ENCODE peak calls at places on chromosome 11, in eight cellular contexts. One of them, this sample, is unnamed. For H3K4me1, the result is how much of the 10 kb centered on the place peaks cover.

GRCh38 chr11:645536-645935 is 8.5 kb downstream of the DRD4 start:
- DNase-seq in stomach: no peak
- DNase-seq in psoas muscle: no peak
- DNase-seq in GM23338: no peak
- DNase-seq in ovary: no peak
- DNase-seq in OCI-LY7: no peak
- DNase-seq in thoracic aorta: no peak
- DNase-seq in CD8-positive, alpha-beta T cell: no peak
- DNase-seq in this sample: peak

GRCh38 chr11:19345848-19346681 is 105.3 kb upstream of the E2F8 start:
- DNase-seq in stomach: peak
- DNase-seq in psoas muscle: peak
- DNase-seq in GM23338: peak
- DNase-seq in ovary: no peak
- DNase-seq in OCI-LY7: peak
- DNase-seq in thoracic aorta: no peak
- DNase-seq in CD8-positive, alpha-beta T cell: no peak
- DNase-seq in this sample: no peak

GRCh38 chr11:93484716-93485115 is 58.5 kb downstream of the SMCO4 start:
- DNase-seq in stomach: no peak
- DNase-seq in psoas muscle: no peak
- DNase-seq in GM23338: no peak
- DNase-seq in ovary: no peak
- DNase-seq in OCI-LY7: no peak
- DNase-seq in thoracic aorta: no peak
- DNase-seq in CD8-positive, alpha-beta T cell: no peak
- DNase-seq in this sample: no peak

GRCh38 chr11:9815486-9816136 is 151.7 kb downstream of the SWAP70 start:
- DNase-seq in stomach: no peak
- DNase-seq in psoas muscle: no peak
- DNase-seq in GM23338: no peak
- DNase-seq in ovary: no peak
- DNase-seq in OCI-LY7: no peak
- DNase-seq in thoracic aorta: no peak
- DNase-seq in CD8-positive, alpha-beta T cell: no peak
- DNase-seq in this sample: no peak

GRCh38 chr11:69089258-69089657 is 40.5 kb downstream of the TPCN2 start:
- DNase-seq in stomach: peak
- DNase-seq in psoas muscle: peak
- DNase-seq in GM23338: no peak
- DNase-seq in ovary: no peak
- DNase-seq in OCI-LY7: no peak
- DNase-seq in thoracic aorta: no peak
- DNase-seq in CD8-positive, alpha-beta T cell: no peak
- DNase-seq in this sample: no peak

GRCh38 chr11:120183701-120184141 is 27.1 kb upstream of the OAF start:
- DNase-seq in stomach: peak
- DNase-seq in psoas muscle: peak
- DNase-seq in GM23338: no peak
- DNase-seq in ovary: no peak
- DNase-seq in OCI-LY7: no peak
- DNase-seq in thoracic aorta: no peak
- DNase-seq in CD8-positive, alpha-beta T cell: no peak
- DNase-seq in this sample: no peak

GRCh38 chr11:27370374-27370773 is 7.4 kb upstream of the CCDC34 start:
- DNase-seq in stomach: no peak
- DNase-seq in psoas muscle: no peak
- DNase-seq in GM23338: peak
- DNase-seq in ovary: no peak
- DNase-seq in OCI-LY7: no peak
- DNase-seq in thoracic aorta: no peak
- DNase-seq in CD8-positive, alpha-beta T cell: no peak
- DNase-seq in this sample: no peak

GRCh38 chr11:14422052-14422813 is 63.2 kb upstream of the RRAS2 start:
- DNase-seq in stomach: peak
- DNase-seq in psoas muscle: peak
- DNase-seq in GM23338: peak
- DNase-seq in ovary: peak
- DNase-seq in OCI-LY7: no peak
- DNase-seq in thoracic aorta: peak
- DNase-seq in CD8-positive, alpha-beta T cell: no peak
- DNase-seq in this sample: peak

GRCh38 chr11:116166788-116167465 is 605.9 kb downstream of the BUD13 start:
- DNase-seq in stomach: no peak
- DNase-seq in psoas muscle: no peak
- DNase-seq in GM23338: no peak
- DNase-seq in ovary: no peak
- DNase-seq in OCI-LY7: no peak
- DNase-seq in thoracic aorta: no peak
- DNase-seq in CD8-positive, alpha-beta T cell: no peak
- DNase-seq in this sample: no peak

GRCh38 chr11:125257185-125257584 is 92.6 kb downstream of the PKNOX2 start:
- DNase-seq in stomach: no peak
- DNase-seq in psoas muscle: no peak
- DNase-seq in GM23338: peak
- DNase-seq in ovary: no peak
- DNase-seq in OCI-LY7: no peak
- DNase-seq in thoracic aorta: no peak
- DNase-seq in CD8-positive, alpha-beta T cell: no peak
- DNase-seq in this sample: no peak

GRCh38 chr11:64097468-64098317 is 62.0 kb downstream of the FLRT1 start:
- DNase-seq in stomach: no peak
- DNase-seq in psoas muscle: no peak
- DNase-seq in GM23338: no peak
- DNase-seq in ovary: no peak
- DNase-seq in OCI-LY7: no peak
- DNase-seq in thoracic aorta: no peak
- DNase-seq in CD8-positive, alpha-beta T cell: no peak
- DNase-seq in this sample: no peak

GRCh38 chr11:64100345-64100744 is 64.6 kb downstream of the FLRT1 start:
- DNase-seq in stomach: no peak
- DNase-seq in psoas muscle: no peak
- DNase-seq in GM23338: peak
- DNase-seq in ovary: no peak
- DNase-seq in OCI-LY7: peak
- DNase-seq in thoracic aorta: no peak
- DNase-seq in CD8-positive, alpha-beta T cell: no peak
- DNase-seq in this sample: no peak

GRCh38 chr11:64096835-64097234 is 61.1 kb downstream of the FLRT1 start:
- DNase-seq in stomach: no peak
- DNase-seq in psoas muscle: no peak
- DNase-seq in GM23338: no peak
- DNase-seq in ovary: no peak
- DNase-seq in OCI-LY7: no peak
- DNase-seq in thoracic aorta: no peak
- DNase-seq in CD8-positive, alpha-beta T cell: no peak
- DNase-seq in this sample: peak

GRCh38 chr11:64099436-64099835 is 63.7 kb downstream of the FLRT1 start:
- DNase-seq in stomach: no peak
- DNase-seq in psoas muscle: no peak
- DNase-seq in GM23338: no peak
- DNase-seq in ovary: no peak
- DNase-seq in OCI-LY7: no peak
- DNase-seq in thoracic aorta: no peak
- DNase-seq in CD8-positive, alpha-beta T cell: no peak
- DNase-seq in this sample: no peak

GRCh38 chr11:64098318-64098831 is 62.6 kb downstream of the FLRT1 start:
- DNase-seq in stomach: no peak
- DNase-seq in psoas muscle: no peak
- DNase-seq in GM23338: no peak
- DNase-seq in ovary: no peak
- DNase-seq in OCI-LY7: no peak
- DNase-seq in thoracic aorta: no peak
- DNase-seq in CD8-positive, alpha-beta T cell: no peak
- DNase-seq in this sample: no peak
- H3K4me1 ChIP-seq in stomach: under half
- H3K4me1 ChIP-seq in psoas muscle: half or more
- H3K4me1 ChIP-seq in GM23338: under half
- H3K4me1 ChIP-seq in ovary: under half
- H3K4me1 ChIP-seq in OCI-LY7: under half
- H3K4me1 ChIP-seq in thoracic aorta: under half
- H3K4me1 ChIP-seq in CD8-positive, alpha-beta T cell: under half
- H3K4me1 ChIP-seq in this sample: under half

GRCh38 chr11:76689861-76690260 is 19.3 kb upstream of the LRRC32 start:
- DNase-seq in stomach: no peak
- DNase-seq in psoas muscle: no peak
- DNase-seq in GM23338: no peak
- DNase-seq in ovary: no peak
- DNase-seq in OCI-LY7: no peak
- DNase-seq in thoracic aorta: no peak
- DNase-seq in CD8-positive, alpha-beta T cell: no peak
- DNase-seq in this sample: no peak
- TF ChIP-seq CTCF in stomach: no peak
- TF ChIP-seq CTCF in psoas muscle: no peak
- TF ChIP-seq CTCF in GM23338: no peak
- TF ChIP-seq CTCF in ovary: no peak
- TF ChIP-seq CTCF in OCI-LY7: no peak
- TF ChIP-seq CTCF in thoracic aorta: no peak
- TF ChIP-seq CTCF in CD8-positive, alpha-beta T cell: no peak
- TF ChIP-seq CTCF in this sample: no peak

DNA sequence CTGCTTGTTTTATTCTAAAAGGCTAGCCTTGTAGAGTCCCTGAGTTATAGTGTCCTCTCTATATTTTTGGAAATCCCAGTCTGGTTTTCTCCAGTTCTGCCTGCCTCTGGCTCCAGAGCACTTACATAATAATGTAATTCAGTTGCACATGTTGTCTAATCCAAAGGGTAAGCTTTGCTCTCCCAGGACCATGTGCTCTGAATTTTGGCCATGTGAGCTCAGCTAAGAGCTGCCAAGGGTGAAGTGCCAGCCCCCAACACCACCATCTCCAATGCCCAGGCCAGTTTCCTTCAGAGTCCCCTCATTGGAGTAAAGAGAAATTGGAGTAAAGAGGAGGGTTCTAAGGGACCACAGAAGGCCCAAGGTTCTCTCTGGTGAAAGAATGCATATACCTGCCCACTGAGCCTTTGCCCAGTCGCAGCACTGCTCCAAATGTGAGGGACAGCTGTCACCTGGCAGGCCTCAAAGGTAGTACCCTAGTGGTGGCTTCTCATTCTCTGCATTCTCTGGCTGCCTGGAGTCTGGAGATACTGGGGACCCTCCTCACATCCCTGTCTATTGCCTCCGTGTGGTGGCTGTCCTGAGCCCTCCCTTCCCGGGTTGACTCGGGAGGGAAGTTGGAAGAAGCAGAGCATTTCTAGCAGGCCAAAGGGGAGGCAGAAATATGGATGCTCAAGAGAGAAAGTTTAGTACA is 4.9 kb downstream of the CRY2 start:
- DNase-seq in stomach: no peak
- DNase-seq in psoas muscle: no peak
- DNase-seq in GM23338: peak
- DNase-seq in ovary: no peak
- DNase-seq in OCI-LY7: no peak
- DNase-seq in thoracic aorta: no peak
- DNase-seq in CD8-positive, alpha-beta T cell: no peak
- DNase-seq in this sample: no peak
- H3K4me1 ChIP-seq in stomach: half or more
- H3K4me1 ChIP-seq in psoas muscle: half or more
- H3K4me1 ChIP-seq in GM23338: under half
- H3K4me1 ChIP-seq in ovary: under half
- H3K4me1 ChIP-seq in OCI-LY7: under half
- H3K4me1 ChIP-seq in thoracic aorta: half or more
- H3K4me1 ChIP-seq in CD8-positive, alpha-beta T cell: under half
- H3K4me1 ChIP-seq in this sample: half or more

DNA sequence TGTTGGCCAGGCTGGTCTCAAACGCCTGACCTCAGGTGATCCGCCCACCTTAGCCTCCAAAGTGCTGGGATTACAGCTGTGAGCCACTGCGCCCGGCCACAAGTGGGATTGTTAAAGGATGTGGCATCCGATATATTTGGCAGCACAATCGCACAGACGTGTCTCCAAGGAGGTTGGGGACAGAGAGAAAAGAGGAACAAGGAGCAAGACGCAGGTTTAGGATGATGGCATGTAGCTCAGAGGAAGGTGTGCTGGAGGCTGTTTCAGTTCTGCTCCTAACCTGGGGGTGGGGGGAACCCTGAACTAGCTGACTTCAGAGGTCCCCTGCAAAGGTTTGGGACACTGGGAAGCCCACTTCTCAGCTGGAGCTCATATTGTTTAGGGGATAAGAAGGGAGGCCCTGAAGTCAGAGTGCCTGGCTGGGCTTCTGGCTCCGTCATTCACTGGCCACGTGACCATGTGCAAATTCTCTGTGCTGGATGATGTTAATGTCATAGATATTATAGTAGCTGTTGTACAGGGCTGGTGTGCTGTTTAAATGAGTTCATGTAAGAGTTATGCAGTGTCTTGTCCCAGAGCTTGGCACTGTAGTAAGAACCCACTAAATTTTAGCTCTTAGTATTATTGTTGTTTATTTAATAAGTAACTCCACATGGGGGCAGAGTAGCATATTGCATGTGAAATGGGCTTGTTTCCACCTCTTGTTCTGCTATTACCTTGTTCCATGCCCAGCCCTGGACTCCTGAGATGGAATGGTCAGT is 129.7 kb downstream of the ST3GAL4 start:
- DNase-seq in stomach: no peak
- DNase-seq in psoas muscle: peak
- DNase-seq in GM23338: no peak
- DNase-seq in ovary: no peak
- DNase-seq in OCI-LY7: peak
- DNase-seq in thoracic aorta: no peak
- DNase-seq in CD8-positive, alpha-beta T cell: no peak
- DNase-seq in this sample: no peak
- TF ChIP-seq CTCF in stomach: no peak
- TF ChIP-seq CTCF in psoas muscle: no peak
- TF ChIP-seq CTCF in GM23338: peak
- TF ChIP-seq CTCF in ovary: no peak
- TF ChIP-seq CTCF in OCI-LY7: peak
- TF ChIP-seq CTCF in thoracic aorta: no peak
- TF ChIP-seq CTCF in CD8-positive, alpha-beta T cell: no peak
- TF ChIP-seq CTCF in this sample: no peak